ENCODE peak calls at places on chromosomes 7 and 10, in eight cellular contexts. A is foreskin fibroblast; P is A172; X is Ammon's horn; H is RWPE1; F is GM13977; L is MM.1S; D is activated T-cell treated with anti-CD3 and anti-CD28 coated beads, Interleukin-2, amount 50 U/mL, for 1 hour. M is an unnamed sample.

GRCh38 chr7:33392143-33392542 is 262.8 kb downstream of the BBS9 start:
- DNase-seq in A (no peak), P (no peak), X (no peak), H (no peak), F (no peak), L (no peak), D (no peak), M (no peak)

GRCh38 chr7:106623846-106624245 is 37.1 kb downstream of the CCDC71L start:
- DNase-seq in A (peak; percentile 85), P (peak; percentile 38), X (no peak), H (peak; percentile 45), F (no peak), L (no peak), D (no peak), M (peak; percentile 59)

GRCh38 chr10:96276426-96276825 is 5.1 kb upstream of the BLNK start:
- DNase-seq in A (no peak), P (no peak), X (no peak), H (no peak), F (no peak), L (no peak), D (no peak), M (no peak)

GRCh38 chr7:87874066-87874465 is 2.1 kb downstream of the SLC25A40 start:
- DNase-seq in A (no peak), P (no peak), X (no peak), H (no peak), F (peak; percentile 17), L (no peak), D (no peak), M (no peak)

GRCh38 chr7:7895754-7896153 is 72.8 kb upstream of the GLCCI1 start:
- DNase-seq in A (no peak), P (peak; percentile 31), X (no peak), H (no peak), F (no peak), L (no peak), D (no peak), M (no peak)

GRCh38 chr7:105673367-105674188 is 92.3 kb upstream of the EFCAB10 start:
- DNase-seq in A (no peak), P (peak; percentile 42), X (no peak), H (no peak), F (no peak), L (no peak), D (no peak), M (no peak)

GRCh38 chr10:60524541-60524940 is 134.9 kb upstream of the ANK3 start:
- DNase-seq in A (peak; percentile 87), P (no peak), X (no peak), H (no peak), F (no peak), L (no peak), D (no peak), M (peak; percentile 95)

GRCh38 chr10:18060217-18060616 is 80.0 kb upstream of the CACNB2 start:
- DNase-seq in A (no peak), P (no peak), X (no peak), H (no peak), F (no peak), L (no peak), D (no peak), M (no peak)

GRCh38 chr10:87053121-87053520 is 33.0 kb downstream of the FAM25A start:
- DNase-seq in A (no peak), P (no peak), X (peak; percentile 94), H (no peak), F (no peak), L (no peak), D (no peak), M (no peak)

GRCh38 chr7:79420464-79420863 is 33.0 kb downstream of the MAGI2 start:
- DNase-seq in A (peak; percentile 93), P (peak; percentile 85), X (peak; percentile 27), H (no peak), F (no peak), L (no peak), D (no peak), M (peak; percentile 95)

GRCh38 chr10:33276282-33276923 is 58.1 kb downstream of the NRP1 start:
- DNase-seq in A (no peak), P (no peak), X (no peak), H (peak; percentile 23), F (no peak), L (no peak), D (no peak), M (no peak)

GRCh38 chr10:124597677-124598165 is 136.1 kb downstream of the LHPP start:
- DNase-seq in A (no peak), P (no peak), X (no peak), H (no peak), F (no peak), L (no peak), D (no peak), M (no peak)

GRCh38 chr7:114865564-114865963 is 56.3 kb upstream of the MDFIC start:
- DNase-seq in A (peak; percentile 64), P (peak; percentile 35), X (peak; percentile 18), H (peak; percentile 42), F (peak; percentile 21), L (peak; percentile 73), D (peak; percentile 55), M (peak; percentile 79)

M was measured in fibroblast of lung.